ENCODE peak calls at places on chromosomes 3 and 15, in five cellular contexts. One of them, this sample, is unnamed.

GRCh38 chr3:194255252-194256039 is 95.7 kb downstream of the CPN2 start:
- DNase-seq in sigmoid colon: peak
- DNase-seq in cardiac muscle cell: no peak
- DNase-seq in foreskin fibroblast: no peak
- DNase-seq in HFFc6: no peak
- DNase-seq in this sample: no peak

GRCh38 chr3:47228088-47228487 is 54.5 kb downstream of the KIF9 start:
- DNase-seq in sigmoid colon: no peak
- DNase-seq in cardiac muscle cell: no peak
- DNase-seq in foreskin fibroblast: no peak
- DNase-seq in HFFc6: no peak
- DNase-seq in this sample: no peak

GRCh38 chr15:80161473-80162016 is 8.7 kb downstream of the FAH start:
- DNase-seq in sigmoid colon: peak
- DNase-seq in cardiac muscle cell: no peak
- DNase-seq in foreskin fibroblast: no peak
- DNase-seq in HFFc6: no peak
- DNase-seq in this sample: no peak

GRCh38 chr3:138542977-138543376 is 51.1 kb downstream of the CEP70 start:
- DNase-seq in sigmoid colon: no peak
- DNase-seq in cardiac muscle cell: no peak
- DNase-seq in foreskin fibroblast: no peak
- DNase-seq in HFFc6: no peak
- DNase-seq in this sample: no peak

GRCh38 chr15:70195808-70196304 is 98.1 kb upstream of the TLE3 start:
- DNase-seq in sigmoid colon: peak
- DNase-seq in cardiac muscle cell: no peak
- DNase-seq in foreskin fibroblast: peak
- DNase-seq in HFFc6: peak
- DNase-seq in this sample: peak

GRCh38 chr15:64452988-64453688 is 7.2 kb upstream of the ZNF609 start:
- DNase-seq in sigmoid colon: peak
- DNase-seq in cardiac muscle cell: no peak
- DNase-seq in foreskin fibroblast: no peak
- DNase-seq in HFFc6: no peak
- DNase-seq in this sample: no peak

GRCh38 chr3:62139957-62140356 is 233.4 kb downstream of the FEZF2 start:
- DNase-seq in sigmoid colon: no peak
- DNase-seq in cardiac muscle cell: no peak
- DNase-seq in foreskin fibroblast: peak
- DNase-seq in HFFc6: no peak
- DNase-seq in this sample: no peak

GRCh38 chr3:106004137-106004600 is 135.4 kb upstream of the CBLB start:
- DNase-seq in sigmoid colon: no peak
- DNase-seq in cardiac muscle cell: no peak
- DNase-seq in foreskin fibroblast: no peak
- DNase-seq in HFFc6: peak
- DNase-seq in this sample: no peak

GRCh38 chr3:81872566-81872965 is 111.1 kb upstream of the GBE1 start:
- DNase-seq in sigmoid colon: no peak
- DNase-seq in cardiac muscle cell: no peak
- DNase-seq in foreskin fibroblast: no peak
- DNase-seq in HFFc6: no peak
- DNase-seq in this sample: no peak

GRCh38 chr15:64894395-64895056 is 17.2 kb upstream of the ANKDD1A start:
- DNase-seq in sigmoid colon: peak
- DNase-seq in cardiac muscle cell: no peak
- DNase-seq in foreskin fibroblast: no peak
- DNase-seq in HFFc6: no peak
- DNase-seq in this sample: no peak

GRCh38 chr3:194266658-194267005 is 84.5 kb downstream of the CPN2 start:
- DNase-seq in sigmoid colon: no peak
- DNase-seq in cardiac muscle cell: no peak
- DNase-seq in foreskin fibroblast: no peak
- DNase-seq in HFFc6: no peak
- DNase-seq in this sample: no peak

GRCh38 chr3:46856576-46857471 is 6.4 kb downstream of the MYL3 start:
- DNase-seq in sigmoid colon: peak
- DNase-seq in cardiac muscle cell: no peak
- DNase-seq in foreskin fibroblast: no peak
- DNase-seq in HFFc6: no peak
- DNase-seq in this sample: no peak

GRCh38 chr15:99371180-99372103 is 120.2 kb downstream of the LRRC28 start:
- DNase-seq in sigmoid colon: no peak
- DNase-seq in cardiac muscle cell: no peak
- DNase-seq in foreskin fibroblast: peak
- DNase-seq in HFFc6: no peak
- DNase-seq in this sample: no peak

GRCh38 chr15:45919806-45920205 is 285.0 kb downstream of the SQOR start:
- DNase-seq in sigmoid colon: no peak
- DNase-seq in cardiac muscle cell: no peak
- DNase-seq in foreskin fibroblast: peak
- DNase-seq in HFFc6: peak
- DNase-seq in this sample: peak

GRCh38 chr3:98359250-98359649 is 5.6 kb downstream of the OR5K4 start:
- DNase-seq in sigmoid colon: no peak
- DNase-seq in cardiac muscle cell: no peak
- DNase-seq in foreskin fibroblast: no peak
- DNase-seq in HFFc6: no peak
- DNase-seq in this sample: no peak

GRCh38 chr15:73688455-73688854 is 4.3 kb downstream of the CD276 start:
- DNase-seq in sigmoid colon: peak
- DNase-seq in cardiac muscle cell: no peak
- DNase-seq in foreskin fibroblast: peak
- DNase-seq in HFFc6: no peak
- DNase-seq in this sample: no peak

GRCh38 chr15:59723686-59724336 is 34.7 kb upstream of the BNIP2 start:
- DNase-seq in sigmoid colon: no peak
- DNase-seq in cardiac muscle cell: no peak
- DNase-seq in foreskin fibroblast: no peak
- DNase-seq in HFFc6: no peak
- DNase-seq in this sample: no peak

GRCh38 chr3:76099956-76100355 is 314.6 kb upstream of the ZNF717 start:
- DNase-seq in sigmoid colon: no peak
- DNase-seq in cardiac muscle cell: no peak
- DNase-seq in foreskin fibroblast: no peak
- DNase-seq in HFFc6: no peak
- DNase-seq in this sample: no peak

GRCh38 chr3:10601131-10601856 is 95.9 kb upstream of the ATP2B2 start:
- DNase-seq in sigmoid colon: no peak
- DNase-seq in cardiac muscle cell: no peak
- DNase-seq in foreskin fibroblast: no peak
- DNase-seq in HFFc6: peak
- DNase-seq in this sample: no peak

GRCh38 chr3:182124716-182125115 is 413.0 kb downstream of the SOX2 start:
- DNase-seq in sigmoid colon: no peak
- DNase-seq in cardiac muscle cell: no peak
- DNase-seq in foreskin fibroblast: no peak
- DNase-seq in HFFc6: no peak
- DNase-seq in this sample: no peak

GRCh38 chr15:45148076-45149059 is 18.6 kb downstream of the DUOX1 start:
- DNase-seq in sigmoid colon: no peak
- DNase-seq in cardiac muscle cell: no peak
- DNase-seq in foreskin fibroblast: no peak
- DNase-seq in HFFc6: no peak
- DNase-seq in this sample: peak

GRCh38 chr3:16143870-16144568 is 30.5 kb upstream of the GALNT15 start:
- DNase-seq in sigmoid colon: no peak
- DNase-seq in cardiac muscle cell: no peak
- DNase-seq in foreskin fibroblast: no peak
- DNase-seq in HFFc6: no peak
- DNase-seq in this sample: no peak

GRCh38 chr15:58431221-58432149 is at the start of gene LIPC:
- DNase-seq in sigmoid colon: no peak
- DNase-seq in cardiac muscle cell: no peak
- DNase-seq in foreskin fibroblast: no peak
- DNase-seq in HFFc6: no peak
- DNase-seq in this sample: no peak
- TF ChIP-seq CTCF in sigmoid colon: no peak
- TF ChIP-seq CTCF in cardiac muscle cell: no peak
- TF ChIP-seq CTCF in foreskin fibroblast: no peak
- TF ChIP-seq CTCF in HFFc6: no peak
- TF ChIP-seq CTCF in this sample: no peak

DNA sequence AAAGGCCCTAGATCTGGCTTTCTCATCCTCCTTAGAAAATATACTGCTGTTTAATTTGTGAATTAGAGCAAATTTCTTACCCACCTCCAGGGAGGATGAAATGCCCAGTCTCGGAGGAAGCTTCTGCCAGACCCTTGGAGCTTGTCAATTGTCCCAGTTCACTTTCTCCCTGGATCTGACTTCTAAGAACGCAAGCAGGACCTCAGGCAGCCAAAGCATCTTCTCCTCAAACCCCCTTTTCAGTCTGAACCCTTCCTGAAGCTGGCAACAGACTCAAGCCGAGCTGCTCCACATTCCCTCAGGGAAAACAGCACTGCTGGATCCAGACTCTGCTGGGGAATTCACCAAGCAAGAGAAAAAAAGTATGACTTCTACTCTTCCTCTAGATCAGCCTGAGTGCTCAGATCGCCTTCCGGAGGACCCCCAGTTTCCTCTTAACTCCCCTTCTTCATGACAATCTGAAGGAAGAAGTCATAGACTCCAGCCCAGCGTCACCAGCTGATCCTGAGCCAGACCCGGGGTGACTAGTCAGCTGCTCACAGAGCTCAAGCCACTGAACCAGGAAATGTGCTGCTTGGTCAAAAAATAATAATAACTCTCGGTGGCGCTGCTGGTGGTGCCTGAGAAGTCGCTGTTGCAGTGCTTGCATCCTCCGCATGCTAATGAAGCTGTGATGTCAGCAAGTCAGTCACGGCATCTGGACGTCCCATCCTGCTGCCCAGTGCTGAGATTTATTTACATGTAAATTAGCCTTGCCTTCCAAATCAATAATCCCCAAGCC is at the start of gene PRICKLE2:
- DNase-seq in sigmoid colon: peak
- DNase-seq in cardiac muscle cell: peak
- DNase-seq in foreskin fibroblast: peak
- DNase-seq in HFFc6: peak
- DNase-seq in this sample: no peak
- TF ChIP-seq CTCF in sigmoid colon: peak
- TF ChIP-seq CTCF in cardiac muscle cell: peak
- TF ChIP-seq CTCF in foreskin fibroblast: peak
- TF ChIP-seq CTCF in HFFc6: peak
- TF ChIP-seq CTCF in this sample: no peak

GRCh38 chr3:157132341-157132740 is 27.6 kb downstream of the CCNL1 start:
- DNase-seq in sigmoid colon: no peak
- DNase-seq in cardiac muscle cell: no peak
- DNase-seq in foreskin fibroblast: no peak
- DNase-seq in HFFc6: no peak
- DNase-seq in this sample: no peak
- TF ChIP-seq CTCF in sigmoid colon: no peak
- TF ChIP-seq CTCF in cardiac muscle cell: no peak
- TF ChIP-seq CTCF in foreskin fibroblast: no peak
- TF ChIP-seq CTCF in HFFc6: peak
- TF ChIP-seq CTCF in this sample: no peak

GRCh38 chr3:188792788-188793187 is 379.0 kb upstream of the TPRG1 start:
- DNase-seq in sigmoid colon: no peak
- DNase-seq in cardiac muscle cell: peak
- DNase-seq in foreskin fibroblast: no peak
- DNase-seq in HFFc6: no peak
- DNase-seq in this sample: no peak
- TF ChIP-seq CTCF in sigmoid colon: no peak
- TF ChIP-seq CTCF in cardiac muscle cell: peak
- TF ChIP-seq CTCF in foreskin fibroblast: peak
- TF ChIP-seq CTCF in HFFc6: no peak
- TF ChIP-seq CTCF in this sample: no peak

DNA sequence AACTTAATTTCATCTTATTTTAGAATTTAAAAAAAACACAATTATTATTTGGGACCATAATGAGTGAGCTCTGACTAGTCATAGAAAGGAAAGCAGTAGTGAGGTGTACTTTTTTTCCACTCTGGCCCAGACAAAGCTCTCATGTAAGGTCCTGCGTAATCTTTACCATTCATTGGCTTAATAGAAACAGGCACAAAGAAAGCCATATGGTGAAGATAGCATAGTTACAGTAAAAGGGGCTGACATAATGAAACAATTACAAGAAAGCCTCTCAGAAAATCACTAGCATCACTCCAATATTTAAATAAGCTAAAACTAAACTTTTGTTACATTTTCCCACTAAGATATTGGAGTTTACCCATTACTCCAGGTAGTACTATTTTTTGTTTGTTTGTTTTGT is 384.6 kb upstream of the ALCAM start:
- DNase-seq in sigmoid colon: no peak
- DNase-seq in cardiac muscle cell: no peak
- DNase-seq in foreskin fibroblast: no peak
- DNase-seq in HFFc6: no peak
- DNase-seq in this sample: no peak
- TF ChIP-seq CTCF in sigmoid colon: no peak
- TF ChIP-seq CTCF in cardiac muscle cell: no peak
- TF ChIP-seq CTCF in foreskin fibroblast: no peak
- TF ChIP-seq CTCF in HFFc6: no peak
- TF ChIP-seq CTCF in this sample: no peak

GRCh38 chr3:158912188-158912587 is 110.3 kb downstream of the MFSD1 start:
- DNase-seq in sigmoid colon: no peak
- DNase-seq in cardiac muscle cell: no peak
- DNase-seq in foreskin fibroblast: no peak
- DNase-seq in HFFc6: no peak
- DNase-seq in this sample: no peak
- TF ChIP-seq CTCF in sigmoid colon: no peak
- TF ChIP-seq CTCF in cardiac muscle cell: no peak
- TF ChIP-seq CTCF in foreskin fibroblast: no peak
- TF ChIP-seq CTCF in HFFc6: peak
- TF ChIP-seq CTCF in this sample: no peak

GRCh38 chr3:134312873-134313838 is 61.1 kb downstream of the AMOTL2 start:
- DNase-seq in sigmoid colon: peak
- DNase-seq in cardiac muscle cell: peak
- DNase-seq in foreskin fibroblast: peak
- DNase-seq in HFFc6: peak
- DNase-seq in this sample: peak
- TF ChIP-seq CTCF in sigmoid colon: no peak
- TF ChIP-seq CTCF in cardiac muscle cell: peak
- TF ChIP-seq CTCF in foreskin fibroblast: peak
- TF ChIP-seq CTCF in HFFc6: peak
- TF ChIP-seq CTCF in this sample: no peak

GRCh38 chr3:128503164-128503651 is 10.2 kb upstream of the GATA2 start:
- DNase-seq in sigmoid colon: no peak
- DNase-seq in cardiac muscle cell: peak
- DNase-seq in foreskin fibroblast: no peak
- DNase-seq in HFFc6: no peak
- DNase-seq in this sample: no peak
- TF ChIP-seq CTCF in sigmoid colon: no peak
- TF ChIP-seq CTCF in cardiac muscle cell: no peak
- TF ChIP-seq CTCF in foreskin fibroblast: peak
- TF ChIP-seq CTCF in HFFc6: no peak
- TF ChIP-seq CTCF in this sample: no peak